ENCODE peak calls at places on chromosomes 12 and 14, in seven cellular contexts. F is ovary, H is pancreas, L is heart right ventricle, N is body of pancreas, B is heart left ventricle, Q is DND-41. U is an unnamed sample. For H3K27me3 and H3K9me3, the result is how much of the 10 kb centered on the place peaks cover.

GRCh38 chr12:127548123-127548553 is 718.8 kb upstream of the TMEM132C start:
- DNase-seq in B (no peak), Q (no peak), H (no peak), N (no peak), F (no peak), L (no peak), U (no peak)

GRCh38 chr14:32077081-32078029 is at the start of gene ARHGAP5:
- DNase-seq in Q (peak), L (peak), F (peak), B (no peak), N (no peak), H (no peak), U (no peak)

GRCh38 chr14:94701854-94702370 is 68.0 kb downstream of the GSC start:
- DNase-seq in F (no peak), N (no peak), H (no peak), B (no peak), L (no peak), Q (no peak), U (no peak)

GRCh38 chr12:32353540-32353939 is 45.8 kb upstream of the FGD4 start:
- DNase-seq in B (no peak), Q (no peak), F (no peak), N (no peak), L (no peak), H (no peak), U (no peak)

GRCh38 chr14:103006991-103007520 is 50.3 kb downstream of the CDC42BPB start:
- DNase-seq in Q (no peak), H (no peak), B (no peak), L (no peak), N (no peak), F (no peak), U (no peak)

GRCh38 chr14:85535916-85536834 is 6.2 kb downstream of the FLRT2 start:
- DNase-seq in F (peak), H (no peak), L (no peak), Q (no peak), B (no peak), N (no peak), U (no peak)

GRCh38 chr14:49769171-49769570 is 1.2 kb downstream of the KLHDC2 start:
- DNase-seq in Q (no peak), B (no peak), F (no peak), N (no peak), H (no peak), L (no peak), U (no peak)

GRCh38 chr12:45281994-45282393 is 66.1 kb downstream of the ANO6 start:
- DNase-seq in F (no peak), Q (no peak), N (no peak), H (no peak), B (no peak), L (no peak), U (no peak)

GRCh38 chr12:2016862-2017723 is 12.8 kb upstream of the DCP1B start:
- DNase-seq in H (no peak), F (no peak), Q (no peak), L (no peak), B (no peak), N (no peak), U (no peak)

GRCh38 chr12:39990122-39991101 is 115.5 kb downstream of the SLC2A13 start:
- DNase-seq in H (peak), L (peak), N (peak), F (peak), Q (peak), B (peak), U (no peak)

GRCh38 chr14:60630129-60630528 is 19.1 kb downstream of the SIX1 start:
- DNase-seq in B (no peak), H (no peak), Q (no peak), L (no peak), N (no peak), F (no peak), U (no peak)

GRCh38 chr12:91413591-91413990 is 231.0 kb upstream of the DCN start:
- DNase-seq in N (no peak), F (no peak), B (no peak), L (no peak), H (no peak), Q (no peak), U (no peak)

GRCh38 chr12:132227156-132227555 is 82.9 kb downstream of the NOC4L start:
- DNase-seq in N (no peak), L (no peak), B (no peak), Q (no peak), F (no peak), H (no peak), U (no peak)

GRCh38 chr12:75553865-75554555 is 42.6 kb upstream of the KRR1 start:
- DNase-seq in H (no peak), F (no peak), B (no peak), Q (peak), N (no peak), L (no peak), U (no peak)

GRCh38 chr12:132390287-132391076 is 61.1 kb upstream of the GALNT9 start:
- DNase-seq in F (no peak), L (no peak), B (no peak), N (no peak), H (no peak), Q (no peak), U (no peak)

GRCh38 chr12:46677749-46678148 is 148.0 kb downstream of the SLC38A4 start:
- DNase-seq in N (no peak), Q (peak), H (no peak), F (no peak), B (no peak), L (no peak), U (no peak)

GRCh38 chr14:96502621-96503251 is 554 bp downstream of the PAPOLA start:
- DNase-seq in Q (no peak), H (peak), F (peak), B (peak), N (peak), L (peak), U (no peak)

GRCh38 chr14:84403585-84403984 is 1126.4 kb upstream of the FLRT2 start:
- DNase-seq in F (no peak), Q (no peak), L (no peak), N (no peak), B (no peak), H (no peak), U (no peak)

GRCh38 chr12:645563-646071 is 17.6 kb downstream of the NINJ2 start:
- DNase-seq in B (peak), N (no peak), F (peak), Q (no peak), H (no peak), L (peak), U (no peak)

GRCh38 chr12:91367234-91367849 is 184.7 kb upstream of the DCN start:
- DNase-seq in H (no peak), F (no peak), Q (no peak), N (no peak), L (no peak), B (no peak), U (no peak)

GRCh38 chr12:51635371-51635770 is 44.3 kb downstream of the SCN8A start:
- DNase-seq in H (no peak), F (no peak), B (no peak), N (no peak), Q (no peak), L (no peak), U (no peak)

GRCh38 chr14:91415794-91416743 is 1.6 kb downstream of the CCDC88C start:
- DNase-seq in B (no peak), N (no peak), Q (peak), F (no peak), H (no peak), L (no peak), U (peak)

GRCh38 chr12:127414186-127414585 is 852.8 kb upstream of the TMEM132C start:
- DNase-seq in L (no peak), B (no peak), N (no peak), H (no peak), Q (no peak), F (no peak), U (no peak)

DNA sequence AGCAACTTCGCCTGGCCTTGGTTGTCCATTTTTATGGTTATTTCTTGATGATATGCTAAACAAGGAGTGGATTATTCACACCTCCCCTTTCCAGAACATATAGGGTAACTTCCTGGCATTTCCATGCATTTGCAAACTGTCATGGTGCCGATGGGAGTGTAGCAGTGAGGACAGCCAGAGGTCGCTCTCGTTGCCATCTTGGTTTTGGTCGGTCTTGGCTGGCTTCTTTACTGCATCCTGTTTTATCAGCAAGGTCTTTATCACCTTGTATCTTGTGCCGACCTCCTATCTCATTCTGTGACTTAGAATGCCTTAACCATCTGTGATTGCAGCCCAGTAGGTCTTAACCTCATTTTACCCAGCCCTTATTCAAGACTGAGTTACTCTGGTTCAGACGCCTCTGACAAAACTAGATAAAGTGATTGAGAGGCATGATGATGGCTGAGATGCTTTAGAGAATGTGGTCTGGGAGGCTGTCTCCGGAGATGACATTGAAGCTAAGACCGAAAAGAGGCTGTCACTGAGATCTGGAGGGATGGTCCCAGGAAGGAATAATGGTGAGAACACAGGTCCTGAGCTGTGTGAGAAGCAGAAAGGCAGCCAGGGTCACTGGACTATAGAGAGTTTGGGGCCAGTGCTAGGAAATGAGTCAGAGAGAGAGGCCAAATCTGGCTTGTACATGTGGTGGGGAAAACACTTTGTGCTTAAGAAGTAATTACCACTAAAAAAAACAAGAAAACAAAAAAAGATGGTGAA is 2.9 kb downstream of the GLT1D1 start:
- DNase-seq in N (no peak), B (no peak), H (no peak), Q (no peak), L (no peak), F (no peak), U (no peak)
- H3K4me3 ChIP-seq in N (no peak), B (no peak), H (no peak), Q (no peak), L (no peak), F (no peak), U (no peak)

DNA sequence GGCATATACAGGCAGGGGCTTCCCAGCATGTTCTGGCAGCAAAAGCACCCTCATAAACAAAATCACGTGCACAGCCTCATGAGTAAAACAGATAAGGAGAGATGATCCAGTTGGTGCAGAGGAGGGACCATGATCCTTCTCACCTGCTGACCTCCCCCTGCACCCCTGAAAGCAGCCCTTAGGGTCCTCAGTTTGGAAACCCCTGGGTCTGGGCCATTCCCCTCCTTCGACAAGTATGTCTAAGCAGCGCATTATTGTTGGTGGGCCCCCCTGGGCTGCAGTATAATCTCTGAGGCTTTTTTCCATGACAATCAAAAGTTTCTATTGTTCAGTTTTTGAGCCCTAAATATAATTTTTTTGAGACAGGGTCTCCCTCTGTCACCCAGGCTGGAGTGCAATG is 5.1 kb upstream of the KRT4 start:
- DNase-seq in H (no peak), B (no peak), Q (no peak), N (no peak), F (no peak), L (no peak), U (no peak)
- H3K27me3 ChIP-seq in H (under half), B (under half), Q (under half), N (under half), F (under half), L (under half), U (under half)

GRCh38 chr12:34298176-34298970 is 276.1 kb downstream of the ALG10 start:
- DNase-seq in H (no peak), F (no peak), L (no peak), B (no peak), Q (no peak), N (no peak), U (no peak)

GRCh38 chr12:34297790-34298164 is 275.5 kb downstream of the ALG10 start:
- DNase-seq in H (no peak), B (no peak), F (no peak), N (no peak), L (no peak), Q (no peak), U (no peak)

GRCh38 chr12:34300376-34301250 is 278.3 kb downstream of the ALG10 start:
- DNase-seq in B (no peak), H (no peak), F (no peak), N (no peak), Q (no peak), L (no peak), U (no peak)

GRCh38 chr12:34299802-34300193 is 277.5 kb downstream of the ALG10 start:
- DNase-seq in Q (no peak), N (no peak), L (no peak), H (no peak), B (no peak), F (no peak), U (no peak)

DNA sequence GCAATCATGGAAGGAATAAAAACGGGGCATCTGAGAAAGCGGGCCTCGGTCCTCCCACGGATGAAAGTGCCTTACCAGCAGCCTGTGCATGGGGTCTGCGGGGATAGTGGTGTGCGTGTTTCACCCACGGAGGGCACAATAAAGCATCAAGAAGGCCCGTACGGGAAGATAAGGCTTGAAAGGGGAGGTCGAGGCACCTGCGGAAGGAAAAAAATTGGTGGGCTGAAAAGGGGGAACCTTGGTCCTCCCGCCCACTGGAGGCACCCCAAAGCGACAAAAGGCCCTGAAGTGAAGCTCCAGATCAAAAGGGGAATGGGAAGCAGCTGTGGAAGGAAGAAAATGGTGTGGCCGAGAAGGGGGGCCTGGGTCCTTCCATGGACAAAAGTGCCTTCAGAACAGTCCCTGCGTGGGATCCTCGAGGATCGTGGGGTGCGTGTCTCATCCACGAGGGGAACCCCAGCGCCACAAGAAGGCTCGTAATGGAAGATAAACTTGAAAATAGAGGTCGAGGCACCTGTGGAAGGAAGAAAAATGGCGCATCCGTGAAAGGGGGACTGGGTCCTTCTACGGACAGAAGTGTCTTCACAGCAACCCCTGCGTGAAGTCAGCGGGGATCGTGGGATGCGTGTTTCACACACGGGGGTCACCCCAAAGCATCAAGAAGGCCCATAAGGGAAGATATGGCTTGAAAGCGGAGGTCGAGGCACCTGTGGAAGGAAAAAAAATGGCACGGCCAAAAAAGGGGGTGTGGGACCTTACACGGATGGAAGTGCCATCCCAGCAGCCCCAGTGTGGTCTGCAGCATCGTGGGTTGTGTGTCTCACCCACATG is 276.9 kb downstream of the ALG10 start:
- DNase-seq in N (no peak), H (no peak), B (no peak), Q (no peak), F (no peak), L (no peak), U (no peak)
- H3K9me3 ChIP-seq in N (under half), H (under half), B (under half), Q (half or more), F (under half), L (under half), U (under half)

DNA sequence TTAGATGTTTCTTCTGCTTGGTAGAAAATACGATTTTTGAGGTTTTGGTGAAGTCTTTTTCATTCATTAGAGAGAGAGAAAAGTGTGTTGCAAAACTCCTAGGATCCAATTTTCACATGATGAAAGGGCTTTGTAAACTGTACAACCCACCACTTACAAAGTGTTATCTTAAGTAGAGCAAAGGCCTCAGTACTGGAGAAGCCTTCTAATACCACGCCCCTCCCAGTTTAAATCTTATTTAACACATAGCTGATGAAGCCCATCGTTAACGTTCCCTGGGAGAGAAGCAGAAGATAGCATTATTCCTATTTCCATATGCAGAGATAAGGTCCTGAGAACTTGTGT is 884 bp downstream of the APOLD1 start:
- DNase-seq in N (no peak), H (no peak), F (no peak), L (no peak), Q (no peak), B (no peak), U (no peak)
- H3K4me3 ChIP-seq in N (no peak), H (peak), F (peak), L (peak), Q (peak), B (peak), U (peak)

GRCh38 chr14:99040047-99040446 is 231.9 kb downstream of the BCL11B start:
- DNase-seq in L (no peak), N (no peak), Q (no peak), F (no peak), H (no peak), B (no peak), U (no peak)
- H3K27me3 ChIP-seq in L (under half), N (under half), Q (under half), F (under half), H (under half), B (under half), U (under half)

GRCh38 chr12:34288963-34289345 is 266.7 kb downstream of the ALG10 start:
- DNase-seq in N (no peak), L (no peak), F (no peak), H (no peak), B (no peak), Q (no peak), U (no peak)
- H3K9me3 ChIP-seq in N (under half), L (under half), F (under half), H (under half), B (under half), Q (under half), U (under half)

GRCh38 chr12:101931498-101932326 is 54.3 kb downstream of the DRAM1 start:
- DNase-seq in F (no peak), B (no peak), H (no peak), Q (no peak), L (no peak), N (no peak), U (no peak)
- H3K4me3 ChIP-seq in F (no peak), B (no peak), H (no peak), Q (no peak), L (no peak), N (no peak), U (no peak)

DNA sequence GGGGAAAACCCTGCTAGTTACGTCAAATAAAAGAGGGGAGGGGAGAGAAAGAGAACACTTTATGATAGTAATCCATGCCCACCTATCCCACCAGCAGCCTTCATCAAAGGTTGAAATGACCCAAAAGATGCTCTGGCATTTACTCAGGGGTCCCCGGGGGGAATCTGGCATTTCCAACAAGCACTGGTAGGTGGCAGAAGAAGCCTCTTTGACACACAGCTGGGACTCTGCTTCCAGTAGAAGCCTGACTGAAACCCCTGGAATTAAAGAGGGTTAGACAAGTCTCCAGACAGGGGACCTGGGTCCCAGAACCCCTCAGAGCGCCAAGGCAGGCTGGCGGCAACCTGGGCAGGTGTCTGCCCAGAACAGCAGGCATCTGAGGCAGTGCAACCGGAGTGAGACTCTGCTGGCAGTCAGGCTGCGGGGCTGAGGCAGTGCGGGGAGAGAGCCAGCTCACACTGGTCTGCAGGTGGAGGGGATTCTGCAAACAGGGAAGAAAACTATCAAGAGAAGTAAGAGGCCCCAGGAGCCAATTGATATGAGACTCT is 85.0 kb upstream of the CAPRIN2 start:
- DNase-seq in H (no peak), B (no peak), Q (no peak), N (no peak), F (no peak), L (no peak), U (no peak)
- H3K27me3 ChIP-seq in H (under half), B (under half), Q (under half), N (under half), F (under half), L (under half), U (under half)

DNA sequence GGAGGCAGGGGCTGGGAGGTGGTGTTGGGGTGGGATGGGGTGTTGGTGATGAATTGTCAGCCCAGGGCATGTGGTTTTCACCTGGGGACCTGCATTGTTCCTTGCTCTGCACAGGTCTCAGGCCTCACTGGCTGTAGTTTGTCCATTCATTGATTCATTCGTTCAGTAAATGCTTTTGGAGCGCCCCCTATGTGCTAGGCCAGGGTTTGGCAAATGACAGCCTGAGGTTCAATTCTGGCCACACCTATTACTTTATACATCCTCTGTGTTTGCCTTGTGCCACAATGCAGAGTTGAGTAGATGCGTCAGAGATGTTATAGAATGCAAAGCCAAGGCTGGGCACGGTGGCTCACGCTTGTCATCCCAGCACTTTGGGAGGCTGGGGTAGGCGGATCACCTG is 4.7 kb downstream of the ADCK1 start:
- DNase-seq in L (no peak), N (no peak), H (no peak), Q (no peak), B (no peak), F (no peak), U (no peak)
- H3K9me3 ChIP-seq in L (under half), N (under half), H (under half), Q (under half), B (under half), F (under half), U (under half)

DNA sequence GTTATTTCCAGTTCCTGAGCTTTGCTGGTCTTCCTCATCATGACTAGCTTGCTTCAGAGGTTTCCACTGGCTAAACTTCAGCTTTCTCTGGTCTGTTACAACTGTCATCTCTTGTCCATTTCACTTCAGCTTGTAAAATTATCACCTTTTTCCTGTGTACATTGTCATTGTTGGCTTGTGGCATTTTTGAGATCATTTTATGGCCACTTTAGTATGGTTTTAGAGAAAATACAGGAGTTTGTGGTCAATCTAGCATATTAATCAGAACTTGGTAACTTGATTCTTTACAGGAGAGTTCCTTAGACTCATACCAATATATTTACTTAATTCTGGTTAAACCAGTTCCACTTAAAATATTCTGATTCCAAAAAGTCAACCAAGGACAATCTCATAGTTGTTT is 235.9 kb upstream of the KITLG start:
- DNase-seq in H (no peak), L (no peak), Q (no peak), N (no peak), B (no peak), F (no peak), U (no peak)
- H3K4me3 ChIP-seq in H (no peak), L (no peak), Q (no peak), N (no peak), B (no peak), F (no peak), U (no peak)

U was measured in effector memory CD4-positive, alpha-beta T cell.